ENCODE peak calls at places on chromosomes 13 and 19, in four cellular contexts. Y, P, I and A are unnamed samples.

GRCh38 chr13:47426126-47426849 is 529.4 kb upstream of the HTR2A start:
- DNase-seq in I (no peak), P (no peak), Y (no peak), A (no peak)

GRCh38 chr19:1580382-1580781 is 12.3 kb upstream of the MEX3D start:
- DNase-seq in Y (no peak), P (no peak), I (no peak), A (no peak)

GRCh38 chr19:51808333-51808986 is 13.5 kb downstream of the FPR3 start:
- DNase-seq in P (peak; percentile 48), I (no peak), Y (no peak), A (no peak)

GRCh38 chr13:51311957-51312520 is 27.5 kb upstream of the SERPINE3 start:
- DNase-seq in I (no peak), Y (no peak), P (no peak), A (no peak)

GRCh38 chr19:12987190-12987589 is 8.1 kb upstream of the NFIX start:
- DNase-seq in I (no peak), P (no peak), Y (no peak), A (no peak)

GRCh38 chr13:71722206-71722605 is 144.8 kb downstream of the DACH1 start:
- DNase-seq in I (no peak), Y (no peak), P (no peak), A (no peak)

GRCh38 chr19:2015611-2015950 is at the start of gene BTBD2:
- DNase-seq in I (no peak), Y (peak; percentile 32), P (no peak), A (no peak)

GRCh38 chr13:105799155-105799554 is 736.3 kb downstream of the EFNB2 start:
- DNase-seq in P (no peak), I (no peak), Y (no peak), A (no peak)

GRCh38 chr19:30053558-30053957 is 111.5 kb downstream of the URI1 start:
- DNase-seq in P (no peak), Y (no peak), I (no peak), A (no peak)

GRCh38 chr19:16575282-16575681 is 3.1 kb upstream of the SLC35E1 start:
- DNase-seq in P (no peak), I (no peak), Y (no peak), A (no peak)

GRCh38 chr13:111042661-111043226 is 72.4 kb upstream of the ARHGEF7 start:
- DNase-seq in I (no peak), Y (no peak), P (no peak), A (no peak)

GRCh38 chr19:47768604-47769003 is 9.9 kb upstream of the SELENOW start:
- DNase-seq in I (no peak), Y (no peak), P (no peak), A (no peak)

GRCh38 chr19:32676186-32676894 is 692 bp downstream of the RGS9BP start:
- DNase-seq in P (peak; percentile 59), I (peak; percentile 44), Y (no peak), A (no peak)

GRCh38 chr13:75489502-75490263 is 7.7 kb upstream of the TBC1D4 start:
- DNase-seq in I (no peak), P (peak; percentile 61), Y (no peak), A (no peak)

GRCh38 chr19:45645631-45646344 is 6.6 kb upstream of the EML2 start:
- DNase-seq in I (peak; percentile 76), Y (peak; percentile 43), P (peak; percentile 91), A (peak; percentile 67)

GRCh38 chr19:17370026-17370587 is 7.0 kb downstream of the PLVAP start:
- DNase-seq in P (no peak), Y (no peak), I (no peak), A (no peak)

GRCh38 chr19:14632286-14632685 is 42.4 kb downstream of the ADGRE3 start:
- DNase-seq in P (peak; percentile 41), Y (no peak), I (no peak), A (no peak)

GRCh38 chr13:97723655-97724054 is 229.8 kb upstream of the IPO5 start:
- DNase-seq in P (no peak), Y (no peak), I (no peak), A (no peak)

GRCh38 chr19:3851254-3852176 is 17.3 kb downstream of the ZFR2 start:
- DNase-seq in Y (no peak), I (no peak), P (peak; percentile 71), A (no peak)

GRCh38 chr19:45506246-45506990 is 861 bp upstream of the VASP start:
- DNase-seq in Y (peak; percentile 99), P (peak; percentile 96), I (peak; percentile 96), A (peak; percentile 96)

GRCh38 chr19:17086811-17087210 is 11.2 kb downstream of the MYO9B start:
- DNase-seq in I (no peak), Y (no peak), P (no peak), A (no peak)

GRCh38 chr13:40440990-40441820 is 225.2 kb downstream of the FOXO1 start:
- DNase-seq in P (no peak), Y (no peak), I (no peak), A (no peak)

GRCh38 chr13:45683701-45684100 is 18.4 kb upstream of the CBY2 start:
- DNase-seq in Y (no peak), I (no peak), P (no peak), A (no peak)

GRCh38 chr19:16461630-16462051 is 10.1 kb downstream of the EPS15L1 start:
- DNase-seq in Y (no peak), P (no peak), I (no peak), A (no peak)

GRCh38 chr13:28778308-28779215 is 41.6 kb upstream of the MTUS2 start:
- DNase-seq in Y (no peak), P (no peak), I (no peak), A (no peak)

GRCh38 chr13:20826301-20826700 is 52.5 kb upstream of the EEF1AKMT1 start:
- DNase-seq in Y (no peak), I (no peak), P (no peak), A (no peak)

GRCh38 chr19:8484331-8484894 is 18.0 kb downstream of the PRAM1 start:
- DNase-seq in I (no peak), P (no peak), Y (no peak), A (no peak)

GRCh38 chr13:99434258-99434788 is 66.9 kb upstream of the TM9SF2 start:
- DNase-seq in Y (no peak), P (no peak), I (peak; percentile 85), A (peak; percentile 73)

GRCh38 chr13:109297628-109298027 is 488.8 kb downstream of the IRS2 start:
- DNase-seq in P (no peak), I (no peak), Y (no peak), A (no peak)

GRCh38 chr13:37090912-37091311 is 14.6 kb downstream of the CSNK1A1L start:
- DNase-seq in I (no peak), P (no peak), Y (no peak), A (no peak)

GRCh38 chr13:109180905-109181425 is 551.6 kb downstream of the MYO16 start:
- DNase-seq in I (no peak), P (peak; percentile 71), Y (no peak), A (no peak)

GRCh38 chr19:41910240-41910991 is 17.8 kb downstream of the ERFL start:
- DNase-seq in I (no peak), Y (no peak), P (no peak), A (no peak)

GRCh38 chr13:97076898-97077297 is 82.6 kb upstream of the OXGR1 start:
- DNase-seq in P (no peak), Y (no peak), I (no peak), A (no peak)

GRCh38 chr13:109009756-109010155 is 380.3 kb downstream of the MYO16 start:
- DNase-seq in P (no peak), I (no peak), Y (no peak), A (no peak)

GRCh38 chr19:8069116-8069973 is 16.8 kb downstream of the CCL25 start:
- DNase-seq in I (no peak), Y (no peak), P (no peak), A (no peak)

GRCh38 chr19:16957151-16957662 is 68.4 kb downstream of the F2RL3 start:
- DNase-seq in Y (no peak), P (no peak), I (no peak), A (no peak)

GRCh38 chr13:99821741-99822140 is 149.8 kb downstream of the ZIC5 start:
- DNase-seq in I (no peak), Y (no peak), P (no peak), A (no peak)

GRCh38 chr19:51125421-51126075 is 842 bp downstream of the SIGLEC9 start:
- DNase-seq in Y (no peak), I (no peak), P (no peak), A (no peak)